ENCODE peak calls at places on chromosomes 3 and 15, in six cellular contexts. X is CD8-positive, alpha-beta T cell; R is psoas muscle; M is GM20000; H is brain microvascular endothelial cell; U is progenitor cell of endocrine pancreas. Z is an unnamed sample.

GRCh38 chr3:139746481-139746880 is 68.7 kb upstream of the NMNAT3 start:
- DNase-seq in X (no peak), R (no peak), M (no peak), H (no peak), U (no peak), Z (no peak)

GRCh38 chr15:81419304-81419943 is 45.4 kb upstream of the TMC3 start:
- DNase-seq in X (no peak), R (no peak), M (no peak), H (peak), U (no peak), Z (no peak)

GRCh38 chr15:46751303-46751702 is 966.0 kb upstream of the SEMA6D start:
- DNase-seq in X (no peak), R (no peak), M (no peak), H (no peak), U (no peak), Z (no peak)

GRCh38 chr3:64846009-64846408 is 158.2 kb upstream of the ADAMTS9 start:
- DNase-seq in X (no peak), R (no peak), M (no peak), H (no peak), U (no peak), Z (no peak)

GRCh38 chr15:68420186-68420684 is 11.7 kb downstream of the ITGA11 start:
- DNase-seq in X (no peak), R (no peak), M (no peak), H (no peak), U (no peak), Z (peak)

GRCh38 chr15:67039349-67040075 is 25.9 kb upstream of the SMAD3 start:
- DNase-seq in X (no peak), R (no peak), M (no peak), H (no peak), U (no peak), Z (no peak)

GRCh38 chr3:10373686-10374261 is 52.9 kb upstream of the SEC13 start:
- DNase-seq in X (no peak), R (no peak), M (no peak), H (peak), U (no peak), Z (no peak)

GRCh38 chr3:149581681-149582349 is 76.0 kb downstream of the WWTR1 start:
- DNase-seq in X (no peak), R (peak), M (no peak), H (peak), U (no peak), Z (no peak)

GRCh38 chr15:73172508-73172907 is 120.2 kb downstream of the NEO1 start:
- DNase-seq in X (no peak), R (no peak), M (no peak), H (no peak), U (no peak), Z (no peak)

GRCh38 chr3:339346-339745 is 142.8 kb downstream of the CHL1 start:
- DNase-seq in X (no peak), R (no peak), M (no peak), H (no peak), U (no peak), Z (no peak)

GRCh38 chr3:66538390-66538789 is 37.6 kb upstream of the LRIG1 start:
- DNase-seq in X (no peak), R (no peak), M (no peak), H (no peak), U (no peak), Z (no peak)

GRCh38 chr3:65854606-65855304 is 184.0 kb downstream of the MAGI1 start:
- DNase-seq in X (no peak), R (no peak), M (peak), H (no peak), U (no peak), Z (no peak)

GRCh38 chr3:43190682-43191081 is 84.8 kb upstream of the POMGNT2 start:
- DNase-seq in X (no peak), R (no peak), M (no peak), H (peak), U (no peak), Z (no peak)

GRCh38 chr3:101962055-101962454 is 112.7 kb downstream of the NFKBIZ start:
- DNase-seq in X (no peak), R (no peak), M (no peak), H (peak), U (no peak), Z (no peak)

GRCh38 chr3:169146866-169147245 is 516.7 kb downstream of the MECOM start:
- DNase-seq in X (no peak), R (no peak), M (peak), H (no peak), U (no peak), Z (no peak)
- TF ChIP-seq CTCF in X (no peak), R (no peak), M (no peak), H (no peak), U (no peak), Z (no peak)

GRCh38 chr3:113339616-113340244 is 101.6 kb downstream of the CFAP44 start:
- DNase-seq in X (no peak), R (no peak), M (no peak), H (no peak), U (no peak), Z (no peak)
- TF ChIP-seq CTCF in X (no peak), R (no peak), M (no peak), H (peak), U (no peak), Z (peak)

GRCh38 chr3:127746400-127747057 is 73.8 kb downstream of the ABTB1 start:
- DNase-seq in X (no peak), R (peak), M (no peak), H (no peak), U (no peak), Z (no peak)
- TF ChIP-seq CTCF in X (no peak), R (peak), M (no peak), H (peak), U (no peak), Z (no peak)

GRCh38 chr15:62390793-62391543 is 225.9 kb upstream of the C2CD4B start:
- DNase-seq in X (peak), R (peak), M (peak), H (peak), U (peak), Z (peak)

GRCh38 chr15:62389887-62390792 is 225.1 kb upstream of the C2CD4B start:
- DNase-seq in X (peak), R (peak), M (peak), H (peak), U (peak), Z (peak)

GRCh38 chr15:62392411-62392810 is 227.3 kb upstream of the C2CD4B start:
- DNase-seq in X (no peak), R (peak), M (peak), H (peak), U (no peak), Z (no peak)

GRCh38 chr15:62393196-62393595 is 228.1 kb upstream of the C2CD4B start:
- DNase-seq in X (no peak), R (no peak), M (no peak), H (no peak), U (no peak), Z (no peak)

DNA sequence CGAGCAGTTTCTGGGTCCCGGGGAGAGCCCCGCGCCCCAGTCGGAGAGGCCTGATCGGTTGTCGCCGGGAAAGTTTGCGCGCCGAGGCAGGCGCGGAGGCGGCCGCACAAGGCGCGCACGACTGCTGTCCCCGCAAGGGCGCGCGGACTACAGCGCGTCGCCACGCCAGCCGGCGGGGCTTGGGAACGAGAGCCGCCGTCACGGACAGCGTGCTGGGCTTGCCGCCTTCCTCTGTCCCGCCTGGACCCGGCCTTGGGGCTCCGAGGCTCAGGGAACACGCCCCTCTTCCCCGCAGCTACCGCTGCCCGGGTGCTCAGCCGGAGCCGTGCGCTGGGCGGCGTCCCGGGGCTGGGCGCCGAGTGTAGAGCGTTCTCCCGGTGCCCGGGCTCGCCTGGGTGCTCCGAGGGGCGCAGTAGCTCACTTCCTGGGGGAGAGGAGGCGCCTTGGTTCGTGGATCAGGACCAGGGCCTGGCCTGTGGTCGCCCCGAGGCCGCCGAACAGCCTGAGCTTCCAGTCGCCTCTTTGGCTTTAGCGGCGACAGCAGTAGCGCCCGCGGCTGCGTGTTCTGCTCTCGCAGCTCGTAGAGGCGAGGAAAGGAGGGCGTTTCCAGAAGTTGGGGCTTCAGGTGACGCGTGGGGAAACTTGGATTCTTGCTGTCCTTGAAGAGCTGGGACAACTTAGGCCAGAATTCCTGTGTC is 226.6 kb upstream of the C2CD4B start:
- DNase-seq in X (no peak), R (peak), M (peak), H (no peak), U (peak), Z (peak)
- TF ChIP-seq CTCF in X (no peak), R (peak), M (no peak), H (peak), U (peak), Z (peak)

DNA sequence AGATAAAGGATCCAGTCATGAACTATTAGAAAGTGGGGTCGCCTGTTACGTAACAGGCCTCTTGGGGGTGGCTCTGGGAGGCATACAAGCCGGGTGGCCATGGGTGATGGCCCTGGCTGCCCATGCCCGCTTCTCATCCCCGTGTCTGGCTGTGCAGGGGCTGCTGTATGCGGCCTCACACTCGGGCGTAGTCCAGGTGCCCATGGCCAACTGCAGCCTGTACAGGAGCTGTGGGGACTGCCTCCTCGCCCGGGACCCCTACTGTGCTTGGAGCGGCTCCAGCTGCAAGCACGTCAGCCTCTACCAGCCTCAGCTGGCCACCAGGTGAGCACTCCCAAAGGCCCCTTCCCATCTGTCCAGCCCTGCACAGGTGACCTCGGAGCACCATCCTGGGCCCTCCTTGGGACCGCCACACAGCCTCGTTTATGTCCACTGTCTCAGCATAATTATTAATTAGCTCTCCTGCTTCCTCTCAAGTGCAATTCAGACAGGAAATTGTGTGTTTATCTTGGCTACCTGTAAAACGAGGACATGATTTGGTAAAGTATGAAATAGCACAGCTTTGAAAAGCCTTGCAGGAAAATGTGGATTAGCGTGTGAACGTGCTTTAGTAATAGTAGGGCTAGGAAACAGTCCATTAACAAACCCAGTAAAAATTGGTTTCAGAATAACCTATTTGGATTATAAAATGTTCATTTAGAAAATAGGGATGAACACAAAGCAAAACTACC is 8.1 kb downstream of the CIB1 start:
- DNase-seq in X (no peak), R (no peak), M (no peak), H (no peak), U (no peak), Z (no peak)
- TF ChIP-seq CTCF in X (no peak), R (no peak), M (no peak), H (no peak), U (no peak), Z (no peak)

DNA sequence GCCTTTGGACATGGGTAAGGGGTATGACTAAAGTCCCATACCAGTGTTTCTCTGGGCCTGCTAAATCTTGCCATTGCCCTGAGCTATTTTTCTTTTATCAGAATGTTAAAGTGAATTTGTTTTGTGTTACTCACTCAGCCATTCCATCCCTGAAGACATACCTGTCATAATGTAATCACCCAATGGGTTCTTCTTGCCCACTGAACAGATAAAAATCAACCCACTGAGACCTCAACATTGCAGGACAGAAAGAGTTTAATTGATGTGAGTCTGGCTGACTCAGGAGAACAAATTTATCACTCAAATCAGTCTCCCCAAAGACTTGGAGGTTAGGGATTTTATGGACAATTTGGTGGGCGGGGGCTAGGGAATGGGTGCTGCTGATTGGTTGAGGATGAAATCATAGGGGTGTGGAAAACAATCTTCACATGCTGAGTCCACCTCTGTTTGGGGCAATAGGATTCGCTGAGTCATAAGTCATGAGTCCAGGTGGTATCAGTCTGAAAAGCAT is 47.4 kb downstream of the ILDR1 start:
- DNase-seq in X (no peak), R (no peak), M (no peak), H (no peak), U (no peak), Z (no peak)
- TF ChIP-seq CTCF in X (no peak), R (no peak), M (no peak), H (no peak), U (no peak), Z (no peak)